ENCODE peak calls at places on chromosomes 2 and 18, in nine cellular contexts. N is fibroblast of the aortic adventitia, E is lower lobe of right lung, I is foreskin fibroblast, R is lung, Z is nephron progenitor cell, O is Calu3, P is tibial artery, V is RWPE1. S is an unnamed sample.

GRCh38 chr2:25711641-25712369 is 38.4 kb upstream of the DTNB start:
- DNase-seq in V (no peak), I (no peak), N (no peak), E (no peak), O (no peak), Z (peak), R (no peak), P (no peak), S (no peak)

GRCh38 chr18:59047992-59048363 is 91.7 kb upstream of the SEC11C start:
- DNase-seq in Z (no peak), I (no peak), R (no peak), O (no peak), E (no peak), N (no peak), P (no peak), V (no peak), S (no peak)

GRCh38 chr18:51580580-51580979 is 383.1 kb upstream of the MEX3C start:
- DNase-seq in I (no peak), R (no peak), N (no peak), P (no peak), E (no peak), O (no peak), Z (no peak), V (no peak), S (no peak)

GRCh38 chr2:223954401-223954800 is 2.9 kb upstream of the MRPL44 start:
- DNase-seq in P (no peak), R (no peak), I (peak), V (no peak), N (peak), E (no peak), O (no peak), Z (no peak), S (no peak)

GRCh38 chr2:71531522-71532047 is 78.2 kb downstream of the DYSF start:
- DNase-seq in Z (no peak), R (no peak), V (peak), N (peak), O (peak), E (no peak), I (peak), P (peak), S (no peak)

GRCh38 chr18:75209952-75210261 is 690 bp upstream of the TSHZ1 start:
- DNase-seq in N (peak), O (no peak), I (no peak), P (no peak), R (no peak), E (no peak), V (no peak), Z (no peak), S (no peak)

GRCh38 chr18:36411745-36412168 is 114.2 kb downstream of the FHOD3 start:
- DNase-seq in I (peak), P (no peak), N (peak), Z (peak), V (no peak), E (no peak), O (peak), R (no peak), S (no peak)

GRCh38 chr18:77015176-77015575 is 117.4 kb downstream of the MBP start:
- DNase-seq in I (no peak), N (no peak), V (no peak), P (no peak), R (no peak), O (no peak), Z (no peak), E (no peak), S (no peak)

GRCh38 chr2:38771632-38772031 is 6.4 kb upstream of the GEMIN6 start:
- DNase-seq in O (no peak), R (no peak), N (peak), I (peak), E (no peak), Z (no peak), V (no peak), P (no peak), S (no peak)

GRCh38 chr18:54805571-54806334 is 22.5 kb upstream of the RAB27B start:
- DNase-seq in P (no peak), V (no peak), R (no peak), I (peak), O (no peak), E (no peak), Z (no peak), N (peak), S (no peak)

GRCh38 chr2:33706410-33706809 is 107.3 kb upstream of the FAM98A start:
- DNase-seq in I (no peak), R (no peak), Z (no peak), E (no peak), V (no peak), N (no peak), P (no peak), O (no peak), S (no peak)

GRCh38 chr2:73766994-73767393 is 12.9 kb downstream of the DUSP11 start:
- DNase-seq in I (no peak), R (no peak), N (no peak), Z (no peak), P (no peak), E (no peak), O (no peak), V (no peak), S (no peak)

GRCh38 chr2:226429476-226429875 is 370.1 kb downstream of the IRS1 start:
- DNase-seq in R (no peak), O (no peak), P (no peak), V (no peak), I (no peak), Z (no peak), N (no peak), E (no peak), S (no peak)

GRCh38 chr2:44934024-44934423 is 7.5 kb upstream of the SIX3 start:
- DNase-seq in E (no peak), R (no peak), O (no peak), N (no peak), P (no peak), V (no peak), I (no peak), Z (no peak), S (no peak)

DNA sequence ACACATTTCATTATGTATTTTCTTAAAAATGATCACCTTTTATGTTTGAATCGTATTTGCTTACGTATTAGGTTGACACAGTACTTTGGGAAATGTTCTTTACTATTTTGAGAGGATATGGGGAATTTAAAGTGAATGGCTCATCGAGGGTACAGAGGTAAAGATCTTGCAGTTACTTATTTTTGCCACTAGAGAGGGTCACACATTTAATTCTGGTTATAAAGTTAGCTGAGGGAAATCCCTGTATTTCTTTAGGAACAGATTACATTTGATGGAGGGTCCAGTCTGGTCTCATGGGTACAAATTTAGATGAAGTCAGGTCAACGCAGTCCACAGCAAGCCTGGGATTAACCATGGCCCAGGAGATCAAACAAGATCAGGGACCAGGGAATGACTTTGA is 24.5 kb downstream of the DYNC2LI1 start:
- DNase-seq in E (no peak), I (no peak), V (peak), Z (no peak), O (no peak), R (no peak), P (no peak), N (no peak), S (no peak)
- TF ChIP-seq CTCF in E (no peak), I (no peak), V (peak), Z (peak), O (peak), R (no peak), P (no peak), N (peak), S (no peak)

GRCh38 chr18:40529478-40529877 is 1425.6 kb upstream of the PIK3C3 start:
- DNase-seq in V (no peak), I (peak), R (no peak), Z (no peak), N (no peak), O (no peak), E (no peak), P (no peak), S (no peak)
- TF ChIP-seq CTCF in V (no peak), I (no peak), R (no peak), Z (peak), N (no peak), O (no peak), E (no peak), P (no peak), S (no peak)

DNA sequence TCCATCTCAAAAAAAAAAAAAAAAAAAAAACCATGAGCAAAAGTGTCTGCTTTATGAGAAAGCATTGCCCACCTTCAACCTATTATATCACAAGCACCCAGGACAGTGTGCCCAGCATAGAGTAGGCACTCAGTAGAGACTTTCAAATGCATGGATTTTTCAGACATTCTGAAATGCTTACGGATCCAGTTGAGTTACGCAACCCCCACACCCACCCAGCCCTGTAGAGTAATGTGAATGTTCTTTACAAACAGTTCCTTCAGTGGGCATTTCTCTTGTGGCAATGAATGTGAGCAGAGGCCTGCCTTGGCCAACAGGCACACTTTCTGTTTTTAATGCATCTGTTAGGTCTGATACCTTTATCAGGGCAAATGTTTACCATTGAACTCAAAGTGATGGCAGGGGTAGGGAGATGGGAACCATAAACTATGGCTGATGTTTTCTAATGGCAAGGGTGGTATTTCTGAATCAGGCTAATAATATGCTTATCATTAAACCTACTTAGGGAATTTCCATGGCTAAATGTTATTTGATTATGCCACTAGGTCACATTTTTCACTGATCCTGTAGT is 65.0 kb upstream of the RPL31 start:
- DNase-seq in N (no peak), V (no peak), R (no peak), O (no peak), P (no peak), E (no peak), I (no peak), Z (no peak), S (no peak)
- TF ChIP-seq CTCF in N (no peak), V (no peak), R (no peak), O (no peak), P (no peak), E (no peak), I (no peak), Z (no peak), S (no peak)

GRCh38 chr2:77404189-77404588 is 118.0 kb downstream of the LRRTM4 start:
- DNase-seq in Z (no peak), O (no peak), I (no peak), P (no peak), E (no peak), V (no peak), N (no peak), R (no peak), S (no peak)

GRCh38 chr2:77397763-77398162 is 124.4 kb downstream of the LRRTM4 start:
- DNase-seq in I (no peak), Z (no peak), R (no peak), N (no peak), E (no peak), P (no peak), V (peak), O (no peak), S (no peak)

GRCh38 chr2:77398970-77399369 is 123.2 kb downstream of the LRRTM4 start:
- DNase-seq in R (no peak), I (no peak), N (no peak), V (no peak), E (no peak), O (no peak), P (no peak), Z (no peak), S (no peak)
- TF ChIP-seq CTCF in R (no peak), I (no peak), N (no peak), V (no peak), E (no peak), O (no peak), P (no peak), Z (no peak), S (no peak)

GRCh38 chr2:214376631-214377624 is 33.9 kb upstream of the VWC2L start:
- DNase-seq in N (no peak), V (no peak), E (no peak), Z (no peak), P (no peak), I (no peak), O (no peak), R (no peak), S (no peak)

GRCh38 chr2:214382229-214382628 is 28.6 kb upstream of the VWC2L start:
- DNase-seq in R (no peak), N (no peak), I (no peak), Z (no peak), P (no peak), V (no peak), O (no peak), E (no peak), S (no peak)

GRCh38 chr2:214379227-214379626 is 31.6 kb upstream of the VWC2L start:
- DNase-seq in N (no peak), E (no peak), V (no peak), I (no peak), Z (no peak), O (no peak), P (no peak), R (no peak), S (no peak)

GRCh38 chr2:214378455-214379103 is 32.3 kb upstream of the VWC2L start:
- DNase-seq in V (peak), N (no peak), R (no peak), E (no peak), O (peak), P (no peak), I (no peak), Z (no peak), S (no peak)
- TF ChIP-seq CTCF in V (no peak), N (no peak), R (no peak), E (no peak), O (peak), P (no peak), I (no peak), Z (no peak), S (no peak)

GRCh38 chr2:86020984-86021383 is 84.7 kb downstream of the POLR1A start:
- DNase-seq in R (no peak), V (no peak), N (peak), Z (no peak), I (peak), E (no peak), O (no peak), P (peak), S (peak)

GRCh38 chr2:86021396-86022378 is 84.0 kb downstream of the POLR1A start:
- DNase-seq in N (no peak), V (no peak), R (no peak), Z (no peak), E (no peak), P (peak), I (peak), O (no peak), S (peak)

GRCh38 chr2:86025229-86025820 is 80.4 kb downstream of the POLR1A start:
- DNase-seq in Z (no peak), V (no peak), R (no peak), N (no peak), I (no peak), P (peak), E (no peak), O (no peak), S (no peak)

GRCh38 chr2:86022661-86023365 is 82.9 kb downstream of the POLR1A start:
- DNase-seq in O (no peak), Z (no peak), P (peak), V (no peak), N (no peak), E (no peak), I (no peak), R (no peak), S (peak)

DNA sequence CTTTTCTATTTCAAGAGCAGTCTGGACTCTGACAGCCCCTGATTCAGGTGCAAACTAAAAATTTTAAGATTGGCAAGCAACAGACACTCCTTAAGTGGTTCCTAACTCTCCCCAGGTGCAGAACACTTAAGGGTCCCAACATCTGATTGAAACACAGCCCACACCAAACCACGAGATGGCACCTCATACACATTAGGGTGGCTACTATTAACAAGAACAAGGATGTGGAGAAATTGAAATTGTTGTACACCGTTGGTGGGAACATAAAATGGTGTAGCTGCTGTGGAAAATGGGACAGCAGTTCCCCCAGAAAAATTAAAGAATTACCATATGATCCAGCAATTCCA is 82.3 kb downstream of the POLR1A start:
- DNase-seq in I (no peak), V (no peak), P (no peak), Z (no peak), E (no peak), N (no peak), O (no peak), R (no peak), S (no peak)
- TF ChIP-seq CTCF in I (no peak), V (no peak), P (no peak), Z (no peak), E (no peak), N (no peak), O (no peak), R (no peak), S (no peak)

GRCh38 chr2:95277246-95277906 is 3.1 kb downstream of the PROM2 start:
- DNase-seq in N (no peak), V (peak), P (peak), R (no peak), Z (peak), E (peak), I (no peak), O (no peak), S (no peak)
- TF ChIP-seq CTCF in N (no peak), V (no peak), P (no peak), R (no peak), Z (no peak), E (no peak), I (no peak), O (no peak), S (no peak)